ENCODE peak calls at places on chromosomes 5 and 9, in five cellular contexts. V, K, O, E and N are unnamed samples.

GRCh38 chr9:113955076-113955752 is 79.1 kb downstream of the ZNF618 start:
- DNase-seq in V (peak; percentile 33), K (no peak), O (no peak), E (no peak), N (no peak)

GRCh38 chr5:173969167-173970049 is 19.6 kb upstream of the C5orf47 start:
- DNase-seq in V (no peak), K (peak; percentile 18), O (no peak), E (peak; percentile 62), N (peak; percentile 41)

GRCh38 chr9:23322392-23322791 is 503.6 kb downstream of the ELAVL2 start:
- DNase-seq in V (no peak), K (no peak), O (no peak), E (peak; percentile 3), N (no peak)

GRCh38 chr5:32538031-32538547 is 47.3 kb upstream of the SUB1 start:
- DNase-seq in V (no peak), K (peak; percentile 17), O (peak; percentile 41), E (no peak), N (no peak)

GRCh38 chr9:125525846-125526619 is 181.0 kb downstream of the MAPKAP1 start:
- DNase-seq in V (no peak), K (no peak), O (no peak), E (no peak), N (no peak)

GRCh38 chr5:111461261-111461671 is 51.1 kb downstream of the STARD4 start:
- DNase-seq in V (no peak), K (peak; percentile 0), O (no peak), E (no peak), N (peak; percentile 32)

GRCh38 chr9:99680191-99680590 is 141.5 kb upstream of the NR4A3 start:
- DNase-seq in V (no peak), K (no peak), O (no peak), E (no peak), N (peak; percentile 38)

GRCh38 chr9:32986971-32987370 is 14.5 kb downstream of the APTX start:
- DNase-seq in V (no peak), K (no peak), O (no peak), E (no peak), N (no peak)

GRCh38 chr5:31361234-31361633 is 167.7 kb downstream of the CDH6 start:
- DNase-seq in V (no peak), K (no peak), O (no peak), E (no peak), N (peak; percentile 54)

GRCh38 chr5:38433160-38433861 is 123.1 kb downstream of the LIFR start:
- DNase-seq in V (no peak), K (no peak), O (no peak), E (no peak), N (no peak)

GRCh38 chr5:172113036-172113435 is 75.0 kb downstream of the STK10 start:
- DNase-seq in V (no peak), K (no peak), O (peak; percentile 92), E (no peak), N (peak; percentile 70)

GRCh38 chr9:4555251-4555650 is 65.0 kb downstream of the SLC1A1 start:
- DNase-seq in V (no peak), K (no peak), O (no peak), E (no peak), N (peak; percentile 84)

GRCh38 chr9:87891754-87892153 is 9.1 kb downstream of the SPATA31E1 start:
- DNase-seq in V (no peak), K (no peak), O (no peak), E (no peak), N (no peak)

GRCh38 chr9:72509053-72509452 is 12.4 kb upstream of the TMC1 start:
- DNase-seq in V (no peak), K (no peak), O (no peak), E (no peak), N (peak; percentile 7)